ENCODE peak calls at places on chromosomes 16 and 17, in seven cellular contexts. I is fibroblast of lung, U is psoas muscle, B is OCI-LY7, K is kidney, P is heart right ventricle, W is left lung. H is an unnamed sample.
A peak's percentile ranks its signal among the peaks of the same experiment; 100 is the strongest.

GRCh38 chr16:57601801-57602478 is 26.5 kb upstream of the ADGRG1 start:
- DNase-seq in B (no peak), U (no peak), I (no peak), K (no peak), W (peak; percentile 27), P (no peak), H (no peak)

GRCh38 chr16:80899804-80900592 is 95.6 kb upstream of the CDYL2 start:
- DNase-seq in P (peak; percentile 87), B (no peak), K (peak; percentile 93), I (peak; percentile 86), W (peak; percentile 74), U (peak; percentile 87), H (no peak)

GRCh38 chr17:46940692-46941404 is 17.9 kb downstream of the GOSR2 start:
- DNase-seq in I (peak; percentile 69), W (peak; percentile 69), B (peak; percentile 86), U (peak; percentile 71), K (peak; percentile 75), P (peak; percentile 64), H (peak; percentile 64)

GRCh38 chr17:76840884-76841775 is 27.1 kb upstream of the MGAT5B start:
- DNase-seq in P (no peak), I (no peak), B (peak; percentile 40), K (no peak), U (no peak), W (no peak), H (no peak)

GRCh38 chr17:3511841-3512511 is 36.2 kb downstream of the ASPA start:
- DNase-seq in I (peak; percentile 32), B (no peak), U (peak; percentile 62), W (no peak), P (no peak), K (no peak), H (no peak)

GRCh38 chr17:41491476-41491875 is 1.8 kb upstream of the KRT36 start:
- DNase-seq in I (no peak), K (no peak), U (no peak), B (no peak), P (no peak), W (no peak), H (no peak)

GRCh38 chr16:17289671-17290070 is 181.1 kb downstream of the XYLT1 start:
- DNase-seq in U (no peak), I (no peak), W (no peak), P (no peak), K (no peak), B (no peak), H (no peak)

GRCh38 chr17:77501751-77502625 is 361.2 kb downstream of the SEC14L1 start:
- DNase-seq in P (no peak), K (no peak), I (no peak), B (no peak), U (peak; percentile 40), W (no peak), H (no peak)

GRCh38 chr16:82979406-82980111 is 352.8 kb downstream of the CDH13 start:
- DNase-seq in P (no peak), K (no peak), B (no peak), I (peak; percentile 47), U (no peak), W (no peak), H (no peak)

GRCh38 chr16:5928476-5929055 is 831.0 kb upstream of the EEF2KMT start:
- DNase-seq in U (no peak), K (no peak), P (no peak), I (no peak), B (no peak), W (no peak), H (no peak)

GRCh38 chr16:1865902-1866690 is 5.9 kb downstream of the MEIOB start:
- DNase-seq in P (no peak), W (no peak), K (no peak), U (no peak), B (no peak), I (no peak), H (no peak)

GRCh38 chr16:1876468-1876867 is 4.5 kb upstream of the MEIOB start:
- DNase-seq in P (no peak), U (peak; percentile 16), W (no peak), B (no peak), I (no peak), K (peak; percentile 21), H (no peak)

GRCh38 chr16:1871974-1872635 is at the start of gene MEIOB:
- DNase-seq in W (no peak), B (no peak), U (peak; percentile 63), I (no peak), K (peak; percentile 75), P (peak; percentile 16), H (no peak)

GRCh38 chr16:1874854-1875253 is 2.9 kb upstream of the MEIOB start:
- DNase-seq in I (no peak), P (no peak), W (no peak), B (no peak), K (no peak), U (no peak), H (no peak)

GRCh38 chr16:1870365-1871082 is 1.4 kb downstream of the MEIOB start:
- DNase-seq in K (no peak), P (no peak), B (no peak), W (no peak), U (no peak), I (peak; percentile 38), H (no peak)
- H3K27ac ChIP-seq in K (no peak overlapping the region), P (no peak overlapping the region), B (no peak overlapping the region), W (peak overlapping the region; percentile 9), U (no peak overlapping the region), I (no peak overlapping the region), H (no peak overlapping the region)

GRCh38 chr17:31293586-31293985 is 3.5 kb downstream of the OMG start:
- DNase-seq in B (no peak), U (no peak), P (no peak), K (no peak), I (no peak), W (no peak), H (no peak)
- TF ChIP-seq CTCF in B (no peak), U (no peak), P (no peak), K (no peak), I (no peak), W (no peak), H (no peak)

GRCh38 chr16:3158498-3159314 is 23.9 kb downstream of the ZNF213 start:
- DNase-seq in K (peak; percentile 97), I (peak; percentile 84), W (peak; percentile 92), U (peak; percentile 86), P (peak; percentile 85), B (peak; percentile 88), H (peak; percentile 92)
- H3K9me3 ChIP-seq in K (no peaks in the 10 kb centered on the region), I (no peaks in the 10 kb centered on the region), W (no peaks in the 10 kb centered on the region), U (no peaks in the 10 kb centered on the region), P (no peaks in the 10 kb centered on the region), B (no peaks in the 10 kb centered on the region), H (peaks cover 19% of the 10 kb centered on the region)

DNA sequence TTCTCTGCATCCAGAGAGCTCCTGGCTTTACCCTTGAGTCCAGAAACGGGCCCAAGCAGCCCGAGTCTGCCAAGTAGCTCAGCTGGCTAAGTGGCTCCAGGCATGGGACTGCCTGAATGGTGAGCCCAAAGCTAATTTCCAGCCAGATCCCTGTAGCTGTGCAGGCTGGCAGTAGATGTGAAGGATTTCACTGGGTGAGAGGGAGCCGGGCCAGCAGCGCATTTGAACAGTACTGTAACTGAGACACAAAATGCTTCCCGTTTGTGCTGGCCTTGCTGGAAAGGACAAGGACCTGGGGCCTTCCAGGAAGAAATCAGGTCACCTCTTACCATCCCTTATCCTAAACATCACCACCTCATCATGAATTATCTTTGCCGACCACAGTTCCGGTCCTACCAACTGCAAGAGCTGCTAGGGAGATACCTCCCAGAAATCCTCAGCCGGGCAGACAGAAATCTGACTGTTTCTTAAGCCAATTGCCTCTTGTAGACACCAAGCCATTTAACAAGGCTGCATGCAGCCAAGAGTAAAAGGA is 3.7 kb downstream of the TIMP2 start:
- DNase-seq in I (no peak), U (peak; percentile 58), B (no peak), P (peak; percentile 52), K (no peak), W (no peak), H (no peak)
- H3K27ac ChIP-seq in I (peak overlapping the region; percentile 31), U (peak overlapping the region; percentile 6), B (no peak overlapping the region), P (peak overlapping the region; percentile 66), K (peak overlapping the region; percentile 17), W (peak overlapping the region; percentile 16), H (no peak overlapping the region)

DNA sequence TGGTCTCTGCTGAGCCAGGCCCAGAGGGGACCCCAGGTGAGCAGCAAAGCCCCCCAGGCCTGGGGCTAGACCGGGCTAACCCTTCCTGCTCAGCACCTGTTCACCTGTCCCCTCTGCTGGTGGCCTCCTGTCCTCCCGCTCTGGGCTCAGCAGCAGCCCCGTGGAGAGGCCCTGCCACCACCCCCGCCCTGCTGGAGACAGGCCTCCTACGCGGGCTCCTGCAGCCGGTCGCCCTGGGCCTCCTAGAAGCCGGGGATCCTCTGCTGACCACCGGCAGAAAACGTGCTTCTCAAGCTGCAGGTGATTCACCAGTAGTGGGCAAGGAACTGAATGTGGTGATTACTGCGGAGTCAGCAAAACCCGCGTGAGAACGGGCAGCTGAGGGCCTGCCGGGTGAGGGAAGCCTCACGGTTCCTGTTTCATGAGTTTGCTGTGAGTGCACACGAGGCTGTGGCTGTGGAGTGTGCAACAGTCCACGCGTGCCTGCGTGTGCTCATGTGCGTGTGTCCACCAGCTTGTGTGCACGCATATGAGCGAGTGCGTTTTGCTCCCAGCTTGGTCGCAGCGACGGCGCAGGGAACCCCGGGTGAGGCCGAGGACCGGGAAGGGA is 792 bp downstream of the SECTM1 start:
- DNase-seq in U (no peak), I (peak; percentile 45), W (peak; percentile 83), B (no peak), P (peak; percentile 43), K (peak; percentile 81), H (no peak)
- TF ChIP-seq CTCF in U (no peak), I (no peak), W (no peak), B (no peak), P (no peak), K (no peak), H (no peak)

DNA sequence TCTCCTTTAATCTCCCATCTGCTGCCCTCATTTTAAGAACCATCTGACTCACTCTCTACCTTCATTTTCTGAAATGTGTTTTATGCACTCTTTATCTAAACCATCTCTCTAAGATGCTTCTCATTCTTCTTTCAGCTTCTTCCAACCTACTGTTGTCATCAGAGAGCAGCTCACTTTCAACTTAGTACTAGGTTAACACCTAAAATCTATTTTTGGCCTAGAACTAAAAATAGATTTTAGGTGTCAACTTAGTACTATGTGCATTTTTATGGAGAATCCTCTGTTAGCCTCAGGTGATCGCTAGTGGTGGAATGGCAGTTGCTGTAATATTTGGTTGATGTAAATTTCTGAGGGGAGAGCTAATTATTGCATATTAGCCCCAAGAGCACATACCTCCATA is 277.1 kb downstream of the KCNJ2 start:
- DNase-seq in U (no peak), K (no peak), P (no peak), B (no peak), W (no peak), I (no peak), H (no peak)
- H3K9me3 ChIP-seq in U (peaks cover 12% of the 10 kb centered on the region), K (peaks cover 10% of the 10 kb centered on the region), P (peaks cover 20% of the 10 kb centered on the region), B (no peaks in the 10 kb centered on the region), W (no peaks in the 10 kb centered on the region), I (no peaks in the 10 kb centered on the region), H (no peaks in the 10 kb centered on the region)

GRCh38 chr16:68338326-68339119 is 27.7 kb downstream of the PRMT7 start:
- DNase-seq in I (no peak), K (peak; percentile 37), U (no peak), W (no peak), B (no peak), P (no peak), H (no peak)
- H3K27ac ChIP-seq in I (no peak overlapping the region), K (no peak overlapping the region), U (no peak overlapping the region), W (no peak overlapping the region), B (no peak overlapping the region), P (no peak overlapping the region), H (no peak overlapping the region)

GRCh38 chr17:16446338-16446983 is 31.1 kb downstream of the TRPV2 start:
- DNase-seq in I (no peak), W (no peak), K (no peak), U (no peak), P (no peak), B (no peak), H (no peak)
- TF ChIP-seq CTCF in I (no peak), W (no peak), K (no peak), U (no peak), P (no peak), B (peak; percentile 28), H (no peak)

GRCh38 chr17:26792486-26792885 is 501.4 kb upstream of the WSB1 start:
- DNase-seq in P (no peak), B (no peak), I (peak; percentile 47), K (no peak), W (no peak), U (no peak), H (no peak)
- H3K9me3 ChIP-seq in P (peaks cover 100% of the 10 kb centered on the region), B (peaks cover 81% of the 10 kb centered on the region), I (peaks cover 3% of the 10 kb centered on the region), K (peaks cover 67% of the 10 kb centered on the region), W (peaks cover 3% of the 10 kb centered on the region), U (peaks cover 51% of the 10 kb centered on the region), H (peaks cover 69% of the 10 kb centered on the region)